ENCODE peak calls at places on chromosomes 7 and 10, in five cellular contexts. One of them, this sample, is unnamed.

GRCh38 chr7:155191901-155192478 is 105.7 kb upstream of the INSIG1 start:
- DNase-seq in A549: no peak
- DNase-seq in HCT116: no peak
- DNase-seq in astrocyte of the spinal cord: no peak
- DNase-seq in left ventricle myocardium inferior: no peak
- DNase-seq in this sample: no peak

GRCh38 chr10:128049226-128050010 is 76.8 kb downstream of the MKI67 start:
- DNase-seq in HCT116: no peak
- DNase-seq in left ventricle myocardium inferior: no peak
- DNase-seq in A549: no peak
- DNase-seq in astrocyte of the spinal cord: no peak
- DNase-seq in this sample: no peak

GRCh38 chr10:6348091-6348862 is 145.5 kb downstream of the PFKFB3 start:
- DNase-seq in astrocyte of the spinal cord: peak
- DNase-seq in A549: no peak
- DNase-seq in HCT116: no peak
- DNase-seq in left ventricle myocardium inferior: peak
- DNase-seq in this sample: no peak

GRCh38 chr10:43461950-43462349 is 25.0 kb downstream of the ZNF487 start:
- DNase-seq in astrocyte of the spinal cord: peak
- DNase-seq in left ventricle myocardium inferior: no peak
- DNase-seq in HCT116: peak
- DNase-seq in A549: peak
- DNase-seq in this sample: peak

GRCh38 chr10:102468683-102469082 is 17.3 kb upstream of the C10orf95 start:
- DNase-seq in HCT116: no peak
- DNase-seq in left ventricle myocardium inferior: no peak
- DNase-seq in A549: no peak
- DNase-seq in astrocyte of the spinal cord: no peak
- DNase-seq in this sample: peak

GRCh38 chr7:150450491-150450992 is at the start of gene GIMAP8:
- DNase-seq in A549: no peak
- DNase-seq in left ventricle myocardium inferior: peak
- DNase-seq in astrocyte of the spinal cord: no peak
- DNase-seq in HCT116: no peak
- DNase-seq in this sample: no peak

GRCh38 chr7:117124585-117125220 is 171.4 kb downstream of the ST7 start:
- DNase-seq in astrocyte of the spinal cord: peak
- DNase-seq in left ventricle myocardium inferior: peak
- DNase-seq in A549: no peak
- DNase-seq in HCT116: peak
- DNase-seq in this sample: peak

GRCh38 chr7:10889266-10889898 is 84.3 kb upstream of the PHF14 start:
- DNase-seq in left ventricle myocardium inferior: no peak
- DNase-seq in astrocyte of the spinal cord: peak
- DNase-seq in HCT116: peak
- DNase-seq in A549: peak
- DNase-seq in this sample: peak

GRCh38 chr7:38883706-38884105 is 25.3 kb downstream of the VPS41 start:
- DNase-seq in HCT116: no peak
- DNase-seq in astrocyte of the spinal cord: no peak
- DNase-seq in A549: no peak
- DNase-seq in left ventricle myocardium inferior: no peak
- DNase-seq in this sample: no peak

GRCh38 chr10:35007858-35008301 is 82.3 kb downstream of the CUL2 start:
- DNase-seq in left ventricle myocardium inferior: no peak
- DNase-seq in HCT116: no peak
- DNase-seq in A549: no peak
- DNase-seq in astrocyte of the spinal cord: peak
- DNase-seq in this sample: no peak

GRCh38 chr7:142391191-142391992 is 133.5 kb upstream of the PRSS58 start:
- DNase-seq in left ventricle myocardium inferior: no peak
- DNase-seq in astrocyte of the spinal cord: no peak
- DNase-seq in HCT116: peak
- DNase-seq in A549: no peak
- DNase-seq in this sample: no peak

GRCh38 chr7:55527314-55527713 is 45.0 kb downstream of the VOPP1 start:
- DNase-seq in left ventricle myocardium inferior: no peak
- DNase-seq in HCT116: no peak
- DNase-seq in A549: no peak
- DNase-seq in astrocyte of the spinal cord: no peak
- DNase-seq in this sample: no peak

GRCh38 chr7:159229683-159230475 is 85.2 kb upstream of the VIPR2 start:
- DNase-seq in A549: no peak
- DNase-seq in astrocyte of the spinal cord: no peak
- DNase-seq in HCT116: no peak
- DNase-seq in left ventricle myocardium inferior: no peak
- DNase-seq in this sample: no peak

GRCh38 chr10:122656741-122657140 is 42.9 kb downstream of the C10orf120 start:
- DNase-seq in HCT116: no peak
- DNase-seq in A549: no peak
- DNase-seq in left ventricle myocardium inferior: no peak
- DNase-seq in astrocyte of the spinal cord: no peak
- DNase-seq in this sample: no peak

GRCh38 chr10:103667390-103667789 is 173.9 kb downstream of the NEURL1 start:
- DNase-seq in left ventricle myocardium inferior: no peak
- DNase-seq in HCT116: no peak
- DNase-seq in astrocyte of the spinal cord: no peak
- DNase-seq in A549: no peak
- DNase-seq in this sample: no peak

GRCh38 chr10:119488675-119489074 is 53.8 kb downstream of the RGS10 start:
- DNase-seq in HCT116: no peak
- DNase-seq in astrocyte of the spinal cord: no peak
- DNase-seq in left ventricle myocardium inferior: no peak
- DNase-seq in A549: no peak
- DNase-seq in this sample: no peak

GRCh38 chr10:119493155-119493554 is 49.4 kb downstream of the RGS10 start:
- DNase-seq in A549: no peak
- DNase-seq in left ventricle myocardium inferior: no peak
- DNase-seq in HCT116: no peak
- DNase-seq in astrocyte of the spinal cord: no peak
- DNase-seq in this sample: no peak

GRCh38 chr10:119494224-119495060 is 48.1 kb downstream of the RGS10 start:
- DNase-seq in A549: no peak
- DNase-seq in HCT116: no peak
- DNase-seq in left ventricle myocardium inferior: no peak
- DNase-seq in astrocyte of the spinal cord: no peak
- DNase-seq in this sample: no peak

GRCh38 chr10:119491941-119492340 is 50.6 kb downstream of the RGS10 start:
- DNase-seq in HCT116: no peak
- DNase-seq in A549: no peak
- DNase-seq in left ventricle myocardium inferior: no peak
- DNase-seq in astrocyte of the spinal cord: no peak
- DNase-seq in this sample: no peak

DNA sequence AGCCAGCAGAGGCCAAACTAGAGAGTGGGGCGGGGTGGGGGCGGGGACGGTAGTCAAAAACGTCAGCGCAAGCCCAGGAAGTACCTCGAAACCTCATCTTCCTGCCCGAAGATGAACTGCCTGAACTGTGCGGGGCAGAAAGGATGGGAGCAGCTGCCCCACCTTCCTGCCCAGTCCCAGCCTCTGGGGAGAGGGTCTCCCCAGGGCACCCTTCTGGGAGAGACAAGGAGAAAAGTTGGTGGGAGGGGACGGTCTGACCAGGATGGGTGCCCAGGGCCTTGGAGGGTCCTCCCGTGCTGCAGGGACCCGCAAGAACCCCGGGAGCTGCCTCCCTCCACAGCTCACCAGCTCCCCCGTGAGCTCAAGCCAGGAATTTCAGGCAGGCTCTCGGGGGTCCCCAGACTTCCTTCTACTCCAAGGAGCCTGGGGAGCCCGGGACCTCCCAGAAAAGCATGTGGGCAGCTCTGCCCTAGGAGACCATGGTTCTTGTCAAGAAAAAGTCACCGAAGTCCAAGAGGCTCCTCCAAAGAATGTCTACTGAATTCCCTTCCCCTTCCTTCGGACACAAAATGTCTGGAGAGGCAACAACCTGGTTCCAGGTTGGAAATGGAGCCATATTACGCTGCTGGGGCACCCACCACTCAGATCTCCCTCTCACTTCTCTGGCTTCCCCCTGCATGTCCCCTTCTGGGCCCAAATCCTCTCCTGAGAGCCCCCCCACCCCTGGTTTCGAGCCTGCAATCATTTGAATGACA is 52.8 kb downstream of the RGS10 start:
- DNase-seq in A549: peak
- DNase-seq in left ventricle myocardium inferior: peak
- DNase-seq in astrocyte of the spinal cord: peak
- DNase-seq in HCT116: peak
- DNase-seq in this sample: no peak
- H3K4me3 ChIP-seq in A549: peak
- H3K4me3 ChIP-seq in left ventricle myocardium inferior: peak
- H3K4me3 ChIP-seq in astrocyte of the spinal cord: peak
- H3K4me3 ChIP-seq in HCT116: peak
- H3K4me3 ChIP-seq in this sample: peak

GRCh38 chr7:95471076-95471475 is 14.7 kb upstream of the ASB4 start:
- DNase-seq in HCT116: no peak
- DNase-seq in A549: no peak
- DNase-seq in astrocyte of the spinal cord: no peak
- DNase-seq in left ventricle myocardium inferior: no peak
- DNase-seq in this sample: no peak

GRCh38 chr7:95469850-95470249 is 15.9 kb upstream of the ASB4 start:
- DNase-seq in HCT116: no peak
- DNase-seq in astrocyte of the spinal cord: no peak
- DNase-seq in A549: no peak
- DNase-seq in left ventricle myocardium inferior: no peak
- DNase-seq in this sample: no peak

GRCh38 chr7:95472521-95473160 is 13.1 kb upstream of the ASB4 start:
- DNase-seq in astrocyte of the spinal cord: peak
- DNase-seq in HCT116: no peak
- DNase-seq in left ventricle myocardium inferior: no peak
- DNase-seq in A549: no peak
- DNase-seq in this sample: no peak

GRCh38 chr7:95469187-95469586 is 16.6 kb upstream of the ASB4 start:
- DNase-seq in astrocyte of the spinal cord: no peak
- DNase-seq in HCT116: no peak
- DNase-seq in A549: no peak
- DNase-seq in left ventricle myocardium inferior: no peak
- DNase-seq in this sample: no peak

DNA sequence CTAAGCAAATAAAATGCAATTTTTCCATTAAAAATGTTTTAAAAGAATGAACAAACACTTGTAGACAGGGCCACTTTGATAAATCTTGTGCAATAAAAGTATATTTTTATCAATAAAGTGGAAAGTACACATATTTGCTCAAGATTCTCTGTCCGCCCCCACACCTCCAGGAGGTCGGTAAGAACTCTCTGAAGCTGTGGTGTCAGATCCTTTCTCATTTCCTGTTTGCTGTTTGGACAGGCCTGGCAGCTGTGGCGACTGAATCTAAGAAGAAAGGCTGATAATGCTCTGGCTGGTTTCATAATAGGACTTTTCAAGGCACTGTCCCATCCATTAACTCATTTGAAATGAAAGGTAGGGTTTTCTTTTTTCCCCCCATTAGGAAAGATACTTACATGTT is 15.3 kb upstream of the ASB4 start:
- DNase-seq in left ventricle myocardium inferior: no peak
- DNase-seq in A549: peak
- DNase-seq in HCT116: no peak
- DNase-seq in astrocyte of the spinal cord: peak
- DNase-seq in this sample: peak
- H3K4me3 ChIP-seq in left ventricle myocardium inferior: no peak
- H3K4me3 ChIP-seq in A549: peak
- H3K4me3 ChIP-seq in HCT116: peak
- H3K4me3 ChIP-seq in astrocyte of the spinal cord: no peak
- H3K4me3 ChIP-seq in this sample: no peak

GRCh38 chr7:32070406-32071360 is at the start of gene PDE1C:
- DNase-seq in astrocyte of the spinal cord: peak
- DNase-seq in HCT116: no peak
- DNase-seq in left ventricle myocardium inferior: peak
- DNase-seq in A549: peak
- DNase-seq in this sample: no peak

GRCh38 chr7:32070051-32070405 is 179 bp downstream of the PDE1C start:
- DNase-seq in astrocyte of the spinal cord: peak
- DNase-seq in left ventricle myocardium inferior: no peak
- DNase-seq in HCT116: no peak
- DNase-seq in A549: no peak
- DNase-seq in this sample: no peak

GRCh38 chr7:32071466-32072091 is 1.4 kb upstream of the PDE1C start:
- DNase-seq in left ventricle myocardium inferior: no peak
- DNase-seq in astrocyte of the spinal cord: no peak
- DNase-seq in HCT116: no peak
- DNase-seq in A549: no peak
- DNase-seq in this sample: no peak

GRCh38 chr7:32068411-32068905 is 1.7 kb downstream of the PDE1C start:
- DNase-seq in A549: no peak
- DNase-seq in astrocyte of the spinal cord: peak
- DNase-seq in left ventricle myocardium inferior: no peak
- DNase-seq in HCT116: no peak
- DNase-seq in this sample: no peak

DNA sequence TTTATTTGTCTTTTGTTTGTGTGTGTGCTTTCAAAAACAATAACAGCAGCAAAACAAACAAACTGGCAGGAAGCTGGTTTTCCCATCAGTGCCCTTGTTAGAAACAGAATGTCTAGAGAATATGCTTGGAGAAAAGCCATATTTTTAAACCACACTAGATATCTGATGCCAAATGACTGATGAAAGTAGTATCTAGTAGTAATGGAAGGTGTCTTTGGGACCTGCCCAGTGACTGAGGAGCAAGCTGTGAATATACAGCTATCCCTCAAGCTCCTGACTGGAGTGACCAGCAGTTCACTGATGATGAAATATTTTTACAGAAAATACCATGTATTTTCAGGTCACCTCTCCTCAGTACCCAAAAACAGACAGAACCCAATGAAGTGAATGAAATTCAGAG is 956 bp downstream of the PDE1C start:
- DNase-seq in astrocyte of the spinal cord: no peak
- DNase-seq in A549: no peak
- DNase-seq in left ventricle myocardium inferior: no peak
- DNase-seq in HCT116: no peak
- DNase-seq in this sample: no peak
- H3K4me3 ChIP-seq in astrocyte of the spinal cord: peak
- H3K4me3 ChIP-seq in A549: peak
- H3K4me3 ChIP-seq in left ventricle myocardium inferior: peak
- H3K4me3 ChIP-seq in HCT116: no peak
- H3K4me3 ChIP-seq in this sample: peak

DNA sequence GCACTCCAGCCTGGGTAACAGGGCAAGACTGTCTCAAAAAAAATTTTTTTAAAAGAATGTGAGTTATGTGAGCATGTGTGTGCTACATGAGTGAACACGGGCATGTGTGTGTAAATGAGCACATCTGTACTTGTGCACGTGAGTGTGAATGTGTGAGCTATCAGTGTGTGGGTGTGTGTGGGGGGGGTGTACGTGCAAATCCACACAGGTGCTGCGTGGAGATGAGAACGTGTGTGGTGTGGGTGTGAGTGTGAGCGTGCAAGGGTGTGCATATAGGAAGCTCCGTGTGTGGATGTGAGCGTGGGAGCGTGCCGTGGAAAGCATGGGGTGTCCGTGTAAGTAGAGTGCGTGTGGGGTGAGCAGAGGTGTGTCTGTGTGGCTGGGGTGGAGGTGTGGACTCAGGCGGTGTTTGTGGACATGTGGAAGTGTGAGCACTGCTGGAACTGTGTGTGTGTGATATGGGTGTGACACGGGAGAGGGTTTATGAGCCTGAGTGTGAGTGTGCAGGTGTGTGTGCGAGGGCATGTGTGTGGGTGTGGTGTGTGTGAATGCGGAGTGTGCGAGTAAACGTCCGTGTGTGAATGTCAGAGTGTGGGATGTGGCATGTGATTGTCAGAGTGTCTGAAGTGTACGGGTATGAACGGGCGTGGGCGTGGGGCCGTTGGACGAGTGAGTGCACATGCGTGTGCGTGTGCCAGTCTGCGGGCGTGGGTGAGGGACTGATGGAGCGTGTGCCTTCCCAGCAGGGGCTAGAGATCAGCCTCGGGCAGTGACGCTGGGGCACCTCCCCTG is 45.9 kb upstream of the TNRC18 start:
- DNase-seq in astrocyte of the spinal cord: no peak
- DNase-seq in A549: no peak
- DNase-seq in left ventricle myocardium inferior: no peak
- DNase-seq in HCT116: no peak
- DNase-seq in this sample: no peak
- H3K4me3 ChIP-seq in astrocyte of the spinal cord: no peak
- H3K4me3 ChIP-seq in A549: no peak
- H3K4me3 ChIP-seq in left ventricle myocardium inferior: no peak
- H3K4me3 ChIP-seq in HCT116: no peak
- H3K4me3 ChIP-seq in this sample: no peak

This sample was measured in skeletal muscle cell.